ENCODE peak calls at places on chromosomes 7 and 10, in seven cellular contexts. X is cardiac muscle cell, L is neuronal stem cell, J is T-helper 17 cell, O is psoas muscle, K is right cardiac atrium, R is adipocyte. E is an unnamed sample.
A peak's percentile ranks its signal among the peaks of the same experiment; 100 is the strongest.

GRCh38 chr10:7580520-7580919 is 86.2 kb downstream of the ITIH5 start:
- DNase-seq in K (no peak), J (no peak), X (no peak), O (no peak), L (no peak), R (no peak), E (no peak)

GRCh38 chr7:132815696-132816334 is 239.5 kb upstream of the PLXNA4 start:
- DNase-seq in K (no peak), R (no peak), O (no peak), J (no peak), X (peak; percentile 29), L (no peak), E (no peak)

GRCh38 chr7:126702242-126703016 is 550.3 kb downstream of the GRM8 start:
- DNase-seq in K (no peak), X (peak; percentile 71), R (no peak), L (no peak), J (no peak), O (no peak), E (no peak)

GRCh38 chr10:22228943-22229755 is 11.3 kb upstream of the EBLN1 start:
- DNase-seq in R (peak; percentile 95), X (peak; percentile 95), J (peak; percentile 73), L (peak; percentile 88), O (peak; percentile 92), K (peak; percentile 86), E (peak; percentile 93)

GRCh38 chr10:26860026-26860541 is 674 bp downstream of the ABI1 start:
- DNase-seq in X (peak; percentile 72), R (peak; percentile 83), O (peak; percentile 77), L (peak; percentile 39), J (peak; percentile 57), K (peak; percentile 71), E (peak; percentile 74)

GRCh38 chr10:23530079-23530478 is 91.2 kb downstream of the OTUD1 start:
- DNase-seq in J (no peak), K (no peak), X (peak; percentile 37), O (no peak), R (peak; percentile 70), L (no peak), E (no peak)

GRCh38 chr10:63221950-63222349 is 88.8 kb downstream of the NRBF2 start:
- DNase-seq in R (no peak), L (no peak), K (no peak), J (no peak), O (no peak), X (no peak), E (no peak)

GRCh38 chr10:44310762-44311562 is 73.9 kb downstream of the CXCL12 start:
- DNase-seq in O (peak; percentile 95), X (peak; percentile 93), L (peak; percentile 80), J (peak; percentile 28), K (peak; percentile 89), R (peak; percentile 86), E (no peak)

GRCh38 chr7:100441641-100442535 is 5.6 kb upstream of the PPP1R35 start:
- DNase-seq in X (no peak), R (no peak), J (no peak), K (no peak), L (no peak), O (no peak), E (no peak)

GRCh38 chr7:133060016-133060415 is 21.9 kb downstream of the CHCHD3 start:
- DNase-seq in O (no peak), X (no peak), J (no peak), L (no peak), K (no peak), R (no peak), E (no peak)

GRCh38 chr7:139730746-139731612 is 46.8 kb downstream of the HIPK2 start:
- DNase-seq in R (no peak), X (peak; percentile 88), L (no peak), O (no peak), J (no peak), K (peak; percentile 72), E (no peak)

GRCh38 chr10:100146875-100147665 is 38.8 kb downstream of the ERLIN1 start:
- DNase-seq in R (peak; percentile 55), X (peak; percentile 16), K (no peak), L (no peak), J (no peak), O (no peak), E (no peak)

GRCh38 chr7:39709768-39710291 is 86.5 kb downstream of the RALA start:
- DNase-seq in X (peak; percentile 95), O (no peak), L (no peak), K (peak; percentile 28), R (peak; percentile 84), J (no peak), E (peak; percentile 23)

GRCh38 chr7:49700841-49701240 is 72.6 kb upstream of the VWC2 start:
- DNase-seq in L (no peak), R (no peak), J (no peak), K (no peak), O (no peak), X (no peak), E (no peak)

GRCh38 chr7:68684246-68684850 is 913.9 kb upstream of the AUTS2 start:
- DNase-seq in X (peak; percentile 59), J (no peak), L (peak; percentile 15), R (peak; percentile 30), K (no peak), O (no peak), E (no peak)

GRCh38 chr10:73934074-73934473 is 23.1 kb downstream of the PLAU start:
- DNase-seq in J (no peak), L (no peak), K (no peak), O (no peak), R (no peak), X (no peak), E (no peak)

GRCh38 chr10:15879663-15880062 is 19.4 kb upstream of the MINDY3 start:
- DNase-seq in J (no peak), R (no peak), K (no peak), X (no peak), L (no peak), O (no peak), E (no peak)

GRCh38 chr10:103543617-103544525 is 50.4 kb downstream of the NEURL1 start:
- DNase-seq in L (no peak), K (no peak), O (no peak), X (no peak), R (no peak), J (no peak), E (no peak)

GRCh38 chr10:19412531-19412930 is 363.9 kb downstream of the MALRD1 start:
- DNase-seq in X (peak; percentile 56), L (peak; percentile 11), K (no peak), O (no peak), J (no peak), R (peak; percentile 60), E (no peak)

GRCh38 chr7:116933465-116933864 is 19.8 kb upstream of the ST7 start:
- DNase-seq in R (no peak), O (no peak), L (no peak), K (no peak), X (no peak), J (no peak), E (no peak)

GRCh38 chr7:2045559-2046405 is 187.0 kb downstream of the MAD1L1 start:
- DNase-seq in O (peak; percentile 26), R (no peak), L (no peak), J (no peak), X (no peak), K (no peak), E (no peak)

GRCh38 chr7:19585761-19586160 is 123.1 kb downstream of the POLR1F start:
- DNase-seq in X (no peak), R (no peak), L (no peak), K (no peak), O (no peak), J (no peak), E (no peak)

GRCh38 chr7:19589436-19589835 is 119.4 kb downstream of the POLR1F start:
- DNase-seq in L (no peak), O (no peak), X (no peak), J (no peak), K (no peak), R (peak; percentile 34), E (no peak)

DNA sequence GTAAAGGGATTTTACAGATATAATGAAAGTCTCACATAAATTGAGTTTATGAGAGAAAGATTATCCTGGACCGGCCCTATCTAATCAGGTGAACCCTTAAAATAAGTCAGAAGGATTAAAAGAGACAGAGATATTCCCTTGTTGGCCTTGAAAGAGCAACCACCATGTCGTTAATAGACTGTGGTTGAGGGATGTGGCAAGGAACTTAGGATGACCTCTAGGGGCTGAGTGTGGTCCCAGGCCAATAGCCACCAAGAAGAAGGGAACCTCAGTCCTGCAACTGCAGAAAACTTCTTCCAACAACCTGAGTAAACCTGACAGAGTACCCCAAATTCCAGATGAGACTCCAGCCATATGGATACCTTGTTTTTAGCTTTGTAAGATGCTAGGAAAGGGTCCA is 121.5 kb downstream of the POLR1F start:
- DNase-seq in R (no peak), O (no peak), X (peak; percentile 6), K (no peak), L (no peak), J (no peak), E (no peak)
- H3K9me3 ChIP-seq in R (peaks cover 3% of the 10 kb centered on the region), O (no peaks in the 10 kb centered on the region), X (no peaks in the 10 kb centered on the region), K (no peaks in the 10 kb centered on the region), L (no peaks in the 10 kb centered on the region), J (no peaks in the 10 kb centered on the region), E (no peaks in the 10 kb centered on the region)

GRCh38 chr7:158128572-158128971 is 459.1 kb downstream of the PTPRN2 start:
- DNase-seq in O (peak; percentile 8), J (no peak), X (no peak), K (no peak), L (no peak), R (no peak), E (no peak)

GRCh38 chr7:158125091-158125490 is 462.5 kb downstream of the PTPRN2 start:
- DNase-seq in O (peak; percentile 42), L (no peak), X (no peak), J (no peak), K (no peak), R (no peak), E (no peak)

GRCh38 chr7:158127241-158127640 is 460.4 kb downstream of the PTPRN2 start:
- DNase-seq in O (peak; percentile 40), K (no peak), J (no peak), R (no peak), L (no peak), X (no peak), E (no peak)

GRCh38 chr7:158125721-158126120 is 461.9 kb downstream of the PTPRN2 start:
- DNase-seq in R (no peak), L (no peak), K (no peak), J (no peak), O (peak; percentile 15), X (no peak), E (no peak)

GRCh38 chr7:158126661-158127060 is 461.0 kb downstream of the PTPRN2 start:
- DNase-seq in X (no peak), J (no peak), O (peak; percentile 47), R (no peak), K (no peak), L (no peak), E (no peak)
- H3K9me3 ChIP-seq in X (no peaks in the 10 kb centered on the region), J (no peaks in the 10 kb centered on the region), O (no peaks in the 10 kb centered on the region), R (peaks cover 5% of the 10 kb centered on the region), K (no peaks in the 10 kb centered on the region), L (peaks cover 34% of the 10 kb centered on the region), E (no peaks in the 10 kb centered on the region)

GRCh38 chr10:109156396-109156795 is 766.9 kb downstream of the XPNPEP1 start:
- DNase-seq in O (no peak), X (no peak), J (no peak), K (no peak), R (no peak), L (no peak), E (no peak)
- H3K9me3 ChIP-seq in O (no peaks in the 10 kb centered on the region), X (peaks cover 5% of the 10 kb centered on the region), J (no peaks in the 10 kb centered on the region), K (no peaks in the 10 kb centered on the region), R (peaks cover 10% of the 10 kb centered on the region), L (peaks cover 1% of the 10 kb centered on the region), E (no peaks in the 10 kb centered on the region)

GRCh38 chr10:42578019-42578418 is 60.4 kb downstream of the ZNF33B start:
- DNase-seq in K (no peak), O (no peak), J (no peak), L (no peak), R (no peak), X (no peak), E (no peak)

GRCh38 chr10:42576338-42576737 is 62.0 kb downstream of the ZNF33B start:
- DNase-seq in O (no peak), R (no peak), X (no peak), J (no peak), K (no peak), L (no peak), E (no peak)

GRCh38 chr10:42574336-42574735 is 64.0 kb downstream of the ZNF33B start:
- DNase-seq in K (no peak), O (no peak), L (no peak), R (no peak), J (no peak), X (no peak), E (no peak)
- H3K9me3 ChIP-seq in K (peaks cover 4% of the 10 kb centered on the region), O (no peaks in the 10 kb centered on the region), L (peaks cover 10% of the 10 kb centered on the region), R (peaks cover 4% of the 10 kb centered on the region), J (no peaks in the 10 kb centered on the region), X (no peaks in the 10 kb centered on the region), E (no peaks in the 10 kb centered on the region)